ENCODE peak calls at places on chromosome 2, in ten cellular contexts. I, M, P, H, Y, V, E, Z, F and Q are unnamed samples.

GRCh38 chr2:178480227-178481181 is at the start of gene PLEKHA3:
- DNase-seq in V (peak; percentile 97), P (peak; percentile 97), F (peak; percentile 97), H (peak; percentile 88), I (peak; percentile 94), Y (peak; percentile 78), Z (peak; percentile 96), M (peak; percentile 98), E (peak; percentile 98), Q (peak; percentile 95)

GRCh38 chr2:25431604-25432003 is 89.9 kb upstream of the DNMT3A start:
- DNase-seq in I (no peak), E (no peak), P (no peak), H (no peak), M (no peak), V (no peak), Y (no peak), Z (no peak), F (no peak), Q (no peak)

GRCh38 chr2:170218456-170218855 is 40.5 kb downstream of the MYO3B start:
- DNase-seq in F (no peak), H (no peak), I (no peak), Z (no peak), V (no peak), P (no peak), E (no peak), M (no peak), Y (no peak), Q (no peak)

GRCh38 chr2:194116861-194117260 is 1540.2 kb upstream of the SLC39A10 start:
- DNase-seq in M (no peak), P (no peak), H (no peak), E (no peak), Z (no peak), F (no peak), V (no peak), Y (no peak), I (no peak), Q (peak; percentile 77)

GRCh38 chr2:12057436-12058166 is 311.2 kb downstream of the LPIN1 start:
- DNase-seq in Z (peak; percentile 76), M (no peak), E (no peak), I (no peak), H (no peak), Y (no peak), P (no peak), V (no peak), F (peak; percentile 25), Q (no peak)

GRCh38 chr2:210207929-210208328 is 17.3 kb downstream of the ACADL start:
- DNase-seq in M (no peak), Z (no peak), V (no peak), F (no peak), Y (no peak), P (no peak), H (no peak), I (no peak), E (no peak), Q (no peak)

GRCh38 chr2:162430323-162430722 is 86.4 kb downstream of the GCA start:
- DNase-seq in Y (no peak), V (peak; percentile 41), F (no peak), I (no peak), P (no peak), H (peak; percentile 10), E (no peak), Z (peak; percentile 15), M (no peak), Q (no peak)

GRCh38 chr2:33694904-33695303 is 95.8 kb upstream of the FAM98A start:
- DNase-seq in V (no peak), P (no peak), H (no peak), F (no peak), Z (no peak), Y (no peak), E (no peak), I (no peak), M (no peak), Q (no peak)

DNA sequence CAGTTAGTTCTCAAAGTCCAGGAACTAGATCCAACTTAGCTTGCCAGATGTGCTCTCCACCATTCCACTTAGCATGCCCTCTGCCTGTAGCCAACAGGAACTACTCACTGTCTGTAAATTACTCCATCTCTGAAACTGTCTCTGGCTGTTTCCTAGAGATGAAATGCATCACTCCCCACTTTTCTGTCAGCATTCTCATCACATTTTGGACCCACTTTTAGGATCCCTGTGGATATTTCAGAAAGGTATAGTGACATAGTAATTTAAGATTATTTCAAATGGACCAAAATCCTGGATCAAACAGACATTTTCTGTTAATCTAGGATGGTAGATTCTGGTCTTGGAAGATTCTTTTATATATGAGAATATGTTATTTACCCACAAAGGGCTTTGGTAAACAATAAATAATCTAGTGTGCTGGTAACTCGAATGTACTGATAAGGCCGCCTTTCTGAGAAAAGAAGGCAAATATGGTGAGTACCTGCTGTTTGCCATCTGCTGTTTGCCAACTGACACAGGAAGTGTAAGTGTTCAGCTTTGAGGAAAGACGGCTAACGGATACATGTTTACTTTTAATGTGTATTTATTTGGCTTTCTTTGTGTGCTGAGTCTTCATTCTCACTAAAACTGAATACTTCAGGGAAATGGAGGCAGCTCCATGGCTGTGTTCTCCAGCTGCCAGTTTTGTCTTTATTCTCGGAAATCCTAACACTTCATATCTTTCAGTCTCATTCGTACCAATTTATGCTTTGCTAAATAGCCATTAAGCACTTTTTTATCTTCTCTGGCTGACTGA is 79.5 kb downstream of the EVA1A start:
- DNase-seq in V (no peak), Z (peak; percentile 15), P (peak; percentile 7), F (no peak), H (no peak), M (no peak), E (peak; percentile 28), Y (no peak), I (peak; percentile 41), Q (no peak)
- TF ChIP-seq CTCF in V (peak; percentile 18), Z (peak; percentile 45), P (peak; percentile 28), F (no peak), H (peak; percentile 43), M (peak; percentile 28), E (peak; percentile 30), Y (peak; percentile 56), I (peak; percentile 42), Q (no peak)

GRCh38 chr2:239825705-239825979 is 199.5 kb downstream of the NDUFA10 start:
- DNase-seq in P (no peak), Z (no peak), Y (no peak), H (no peak), F (no peak), V (no peak), M (peak; percentile 40), E (no peak), I (no peak), Q (no peak)

GRCh38 chr2:239826376-239826775 is 198.8 kb downstream of the NDUFA10 start:
- DNase-seq in P (no peak), V (no peak), E (no peak), I (no peak), F (no peak), Y (no peak), M (peak; percentile 48), H (no peak), Z (no peak), Q (no peak)

GRCh38 chr2:239824866-239825704 is 200.1 kb downstream of the NDUFA10 start:
- DNase-seq in H (no peak), M (peak; percentile 30), F (no peak), I (no peak), V (no peak), Y (no peak), P (no peak), E (no peak), Z (no peak), Q (no peak)

GRCh38 chr2:239822146-239822945 is 202.8 kb downstream of the NDUFA10 start:
- DNase-seq in Y (no peak), V (no peak), F (no peak), Z (no peak), H (no peak), P (no peak), I (no peak), M (peak; percentile 51), E (no peak), Q (no peak)

DNA sequence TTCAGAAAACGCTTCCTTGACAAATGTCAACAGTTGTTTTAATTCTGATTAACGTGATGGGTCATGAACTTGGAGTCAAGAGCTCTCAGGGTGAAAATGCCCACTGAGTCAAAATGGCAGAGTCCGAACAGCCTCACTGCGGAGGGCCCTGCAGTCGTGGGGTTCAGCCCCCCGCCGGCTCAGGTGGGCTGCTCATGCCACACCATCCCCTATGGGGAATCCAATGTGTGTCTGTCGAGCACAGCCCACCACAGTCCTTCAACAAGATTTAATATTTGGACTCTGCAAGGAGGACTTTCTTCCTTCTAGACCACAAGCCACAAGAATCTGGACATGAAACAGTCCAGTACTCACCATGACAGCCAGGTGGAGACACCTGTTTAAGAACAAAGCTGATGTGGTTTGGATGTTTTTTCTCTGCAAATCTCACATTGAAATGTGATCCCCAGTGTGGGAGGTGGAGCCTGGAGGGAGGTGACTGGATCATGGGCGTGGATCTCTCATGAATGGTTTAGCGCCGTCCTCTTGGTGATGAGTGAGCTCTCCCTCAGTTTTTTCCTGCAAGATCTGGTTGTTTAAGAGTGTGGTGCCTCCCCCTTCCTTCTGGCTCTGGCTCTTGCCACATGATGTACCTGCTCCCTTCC is 201.0 kb downstream of the NDUFA10 start:
- DNase-seq in Y (no peak), I (no peak), P (peak; percentile 20), H (no peak), Z (no peak), M (peak; percentile 31), F (no peak), V (peak; percentile 59), E (peak; percentile 73), Q (no peak)
- TF ChIP-seq CTCF in Y (no peak), I (no peak), P (no peak), H (no peak), Z (peak; percentile 6), M (peak; percentile 6), F (no peak), V (no peak), E (peak; percentile 52), Q (no peak)

GRCh38 chr2:65729246-65729645 is 296.8 kb upstream of the SPRED2 start:
- DNase-seq in Y (no peak), E (no peak), Z (no peak), I (no peak), V (peak; percentile 23), M (no peak), H (no peak), P (no peak), F (no peak), Q (no peak)

GRCh38 chr2:65730186-65730585 is 297.8 kb upstream of the SPRED2 start:
- DNase-seq in V (no peak), E (no peak), I (no peak), H (no peak), P (no peak), M (no peak), Y (no peak), Z (no peak), F (no peak), Q (no peak)

GRCh38 chr2:65724752-65725151 is 292.4 kb upstream of the SPRED2 start:
- DNase-seq in F (no peak), P (no peak), Y (no peak), H (no peak), I (no peak), M (no peak), V (peak; percentile 5), E (no peak), Z (no peak), Q (no peak)

GRCh38 chr2:65731476-65731875 is 299.1 kb upstream of the SPRED2 start:
- DNase-seq in Y (no peak), I (no peak), P (no peak), M (no peak), V (no peak), E (no peak), F (no peak), Z (no peak), H (no peak), Q (peak; percentile 22)

DNA sequence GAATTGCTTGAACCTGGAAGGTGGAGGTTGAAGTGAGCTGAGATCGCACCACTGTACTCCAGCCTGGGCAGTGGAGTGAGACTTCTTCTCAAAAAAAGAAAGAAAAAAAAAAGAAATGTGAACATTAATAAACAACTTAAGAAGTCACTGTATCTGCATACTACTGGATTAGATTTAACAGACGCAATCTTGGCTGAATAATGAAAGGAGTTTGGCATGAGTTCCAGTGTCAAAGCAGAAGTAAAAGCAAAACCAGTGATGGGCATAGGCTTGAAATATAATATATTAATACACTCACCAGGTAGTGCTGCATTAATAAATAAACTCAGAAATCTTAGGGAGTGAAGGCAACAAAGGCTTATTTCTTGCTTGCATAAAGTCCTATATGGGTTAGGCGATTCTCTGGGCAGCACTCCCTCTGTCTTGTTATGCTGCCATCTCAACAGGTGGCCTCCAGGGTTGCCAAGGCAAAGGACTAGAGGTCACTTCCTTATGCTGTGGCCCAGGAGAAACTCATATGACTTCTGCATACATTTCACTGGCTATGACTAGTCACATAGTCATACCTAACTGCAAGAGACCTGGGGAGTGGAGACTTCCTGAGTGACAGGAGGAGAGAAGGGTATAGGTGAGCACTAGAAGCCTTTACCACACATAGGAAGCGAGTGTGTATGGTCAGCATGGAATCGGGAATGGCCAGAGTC is 296.2 kb upstream of the SPRED2 start:
- DNase-seq in Z (no peak), P (no peak), E (no peak), F (peak; percentile 17), M (no peak), V (peak; percentile 58), Y (no peak), I (no peak), H (no peak), Q (no peak)
- TF ChIP-seq CTCF in Z (no peak), P (no peak), E (no peak), F (no peak), M (no peak), V (no peak), Y (no peak), I (no peak), H (no peak), Q (no peak)

GRCh38 chr2:28746504-28747111 is 5.0 kb upstream of the PPP1CB start:
- DNase-seq in Y (no peak), M (no peak), E (no peak), F (no peak), P (no peak), V (no peak), Z (no peak), H (no peak), I (no peak), Q (no peak)
- TF ChIP-seq CTCF in Y (no peak), M (no peak), E (no peak), F (no peak), P (no peak), V (no peak), Z (no peak), H (no peak), I (no peak), Q (no peak)